ENCODE peak calls at places on chromosome 1, in five cellular contexts. P is ascending aorta, A is psoas muscle, T is SJCRH30, N is SJSA1. B is an unnamed sample.

GRCh38 chr1:229260297-229260696 is 10.6 kb upstream of the RAB4A start:
- DNase-seq in T (no peak), P (no peak), N (no peak), A (no peak), B (no peak)

GRCh38 chr1:172928412-172928811 is 122.3 kb downstream of the TNFSF18 start:
- DNase-seq in N (no peak), A (no peak), T (no peak), P (no peak), B (no peak)

GRCh38 chr1:37922767-37923550 is 23.9 kb downstream of the INPP5B start:
- DNase-seq in A (no peak), P (no peak), T (no peak), N (no peak), B (no peak)

GRCh38 chr1:226825746-226826100 is 44.7 kb upstream of the PSEN2 start:
- DNase-seq in P (no peak), T (no peak), A (no peak), N (no peak), B (no peak)

GRCh38 chr1:190849346-190849745 is 371.7 kb upstream of the BRINP3 start:
- DNase-seq in N (no peak), P (no peak), A (no peak), T (no peak), B (peak; percentile 11)

GRCh38 chr1:94875794-94876193 is 51.1 kb downstream of the CNN3 start:
- DNase-seq in A (no peak), N (no peak), T (no peak), P (no peak), B (no peak)

GRCh38 chr1:37692834-37693175 is 489 bp downstream of the CDCA8 start:
- DNase-seq in T (peak; percentile 13), A (no peak), P (peak; percentile 68), N (no peak), B (no peak)

GRCh38 chr1:218254296-218254918 is 30.7 kb upstream of the RRP15 start:
- DNase-seq in T (no peak), P (no peak), N (no peak), A (no peak), B (no peak)

GRCh38 chr1:29789910-29790247 is 553.6 kb downstream of the PTPRU start:
- DNase-seq in T (no peak), N (no peak), P (no peak), A (no peak), B (no peak)

GRCh38 chr1:1545946-1546737 is 5.7 kb upstream of the TMEM240 start:
- DNase-seq in N (no peak), T (no peak), A (no peak), P (no peak), B (no peak)

GRCh38 chr1:8031176-8031785 is 5.2 kb upstream of the ERRFI1 start:
- DNase-seq in P (no peak), T (peak; percentile 44), A (no peak), N (no peak), B (no peak)

GRCh38 chr1:216601427-216601751 is 121.8 kb downstream of the ESRRG start:
- DNase-seq in T (no peak), A (no peak), P (no peak), N (no peak), B (no peak)

GRCh38 chr1:245079021-245079609 is 75.7 kb upstream of the KIF26B start:
- DNase-seq in P (no peak), A (no peak), N (peak; percentile 34), T (no peak), B (no peak)

GRCh38 chr1:193325771-193326170 is 139.4 kb upstream of the B3GALT2 start:
- DNase-seq in P (no peak), A (no peak), T (no peak), N (no peak), B (no peak)

GRCh38 chr1:33000427-33001026 is 35.9 kb upstream of the RNF19B start:
- DNase-seq in T (no peak), N (no peak), P (no peak), A (no peak), B (no peak)

GRCh38 chr1:70666381-70667140 is 255.5 kb downstream of the CTH start:
- DNase-seq in A (no peak), T (no peak), N (no peak), P (no peak), B (no peak)

GRCh38 chr1:23559985-23560755 is 869 bp upstream of the ID3 start:
- DNase-seq in A (no peak), P (no peak), T (no peak), N (peak; percentile 68), B (no peak)

GRCh38 chr1:47616036-47616435 is 178.2 kb downstream of the FOXD2 start:
- DNase-seq in P (peak; percentile 21), A (no peak), T (no peak), N (no peak), B (no peak)

GRCh38 chr1:25204797-25205441 is 27.4 kb downstream of the SYF2 start:
- DNase-seq in P (no peak), T (no peak), A (no peak), N (peak; percentile 49), B (no peak)

GRCh38 chr1:111690306-111690617 is 48.9 kb downstream of the INKA2 start:
- DNase-seq in N (peak; percentile 42), T (peak; percentile 76), A (no peak), P (peak; percentile 74), B (no peak)

GRCh38 chr1:107820797-107821196 is 144.2 kb downstream of the VAV3 start:
- DNase-seq in N (no peak), T (no peak), A (no peak), P (no peak), B (no peak)

GRCh38 chr1:31843506-31843905 is 27.7 kb upstream of the SPOCD1 start:
- DNase-seq in P (peak; percentile 76), T (peak; percentile 19), A (peak; percentile 61), N (no peak), B (no peak)

GRCh38 chr1:94202241-94202640 is 35.1 kb downstream of the ARHGAP29 start:
- DNase-seq in T (no peak), N (no peak), P (no peak), A (no peak), B (no peak)

GRCh38 chr1:112889052-112889451 is 66.9 kb downstream of the SLC16A1 start:
- DNase-seq in A (no peak), P (no peak), T (no peak), N (no peak), B (no peak)

GRCh38 chr1:214427871-214428277 is 123.5 kb downstream of the PTPN14 start:
- DNase-seq in A (no peak), N (peak; percentile 93), P (no peak), T (peak; percentile 49), B (no peak)

GRCh38 chr1:177927021-177927596 is 42.7 kb downstream of the SEC16B start:
- DNase-seq in T (no peak), A (no peak), N (peak; percentile 84), P (no peak), B (no peak)

GRCh38 chr1:188778578-188778977 is 1699.1 kb downstream of the BRINP3 start:
- DNase-seq in P (no peak), N (no peak), A (no peak), T (no peak), B (no peak)

GRCh38 chr1:99548924-99549605 is 96.8 kb upstream of the PALMD start:
- DNase-seq in T (peak; percentile 69), N (no peak), P (no peak), A (no peak), B (no peak)

GRCh38 chr1:178973671-178974091 is 52.0 kb upstream of the FAM20B start:
- DNase-seq in T (no peak), A (no peak), P (no peak), N (no peak), B (no peak)

GRCh38 chr1:109133815-109134214 is 19.9 kb downstream of the ELAPOR1 start:
- DNase-seq in N (no peak), T (no peak), A (peak; percentile 81), P (no peak), B (no peak)

GRCh38 chr1:35049116-35049515 is 17.4 kb upstream of the ZMYM6 start:
- DNase-seq in T (no peak), N (no peak), P (no peak), A (no peak), B (no peak)

GRCh38 chr1:35047188-35047858 is 15.6 kb upstream of the ZMYM6 start:
- DNase-seq in A (no peak), T (peak; percentile 37), P (no peak), N (peak; percentile 78), B (no peak)

GRCh38 chr1:35044406-35044805 is 12.7 kb upstream of the ZMYM6 start:
- DNase-seq in P (no peak), N (no peak), A (no peak), T (no peak), B (no peak)

GRCh38 chr1:35043498-35043897 is 11.8 kb upstream of the ZMYM6 start:
- DNase-seq in A (no peak), P (no peak), N (no peak), T (no peak), B (no peak)

GRCh38 chr1:35046730-35047129 is 15.0 kb upstream of the ZMYM6 start:
- DNase-seq in A (no peak), T (no peak), P (no peak), N (peak; percentile 1), B (no peak)
- H3K4me3 ChIP-seq in A (no peak overlapping the region), T (no peak overlapping the region), P (no peak overlapping the region), N (no peak overlapping the region), B (no peak overlapping the region)

GRCh38 chr1:63787875-63788274 is 14.1 kb downstream of the ROR1 start:
- DNase-seq in P (no peak), N (no peak), A (no peak), T (no peak), B (peak; percentile 22)
- H3K27ac ChIP-seq in P (no peak overlapping the region), N (no peak overlapping the region), A (no peak overlapping the region), T (no peak overlapping the region), B (no peak overlapping the region)

GRCh38 chr1:76059461-76059860 is 15.1 kb upstream of the ST6GALNAC3 start:
- DNase-seq in P (no peak), A (no peak), N (peak; percentile 41), T (no peak), B (no peak)
- H3K4me3 ChIP-seq in P (no peak overlapping the region), A (no peak overlapping the region), N (no peak overlapping the region), T (no peak overlapping the region), B (no peak overlapping the region)

DNA sequence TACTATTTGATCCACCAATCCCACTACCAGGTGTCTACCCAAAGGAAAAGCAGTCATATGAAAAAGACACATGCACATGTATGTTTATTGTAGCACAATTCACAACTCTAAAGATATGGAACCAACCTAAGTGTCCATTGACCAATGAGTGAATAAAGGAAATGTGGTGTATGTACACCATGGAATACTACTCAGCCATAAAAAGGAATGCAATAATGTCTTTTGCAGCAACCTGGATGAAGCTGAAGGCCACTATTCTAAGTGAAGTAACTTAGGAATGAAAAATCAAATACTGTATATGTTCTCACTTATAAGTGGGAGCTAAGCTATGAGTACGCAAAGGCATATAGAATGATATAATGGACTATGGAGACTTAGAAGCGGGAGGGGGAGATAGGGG is 12.6 kb downstream of the ADIPOR1 start:
- DNase-seq in N (no peak), A (no peak), P (no peak), T (no peak), B (no peak)
- H3K27ac ChIP-seq in N (no peak overlapping the region), A (no peak overlapping the region), P (no peak overlapping the region), T (no peak overlapping the region), B (no peak overlapping the region)

GRCh38 chr1:210688482-210689233 is 360.0 kb downstream of the HHAT start:
- DNase-seq in T (no peak), P (no peak), A (no peak), N (no peak), B (no peak)
- H3K4me3 ChIP-seq in T (no peak overlapping the region), P (no peak overlapping the region), A (no peak overlapping the region), N (no peak overlapping the region), B (no peak overlapping the region)

B was measured in WERI-Rb-1.